ENCODE peak calls at places on chromosomes 6 and 20, in ten cellular contexts. A, B, Z, V, Y, E, G, H, P and K are unnamed samples.

GRCh38 chr20:25014816-25015215 is 22.3 kb upstream of the APMAP start:
- DNase-seq in P (no peak), G (no peak), Z (peak; percentile 11), Y (no peak), H (no peak), A (peak; percentile 58), V (no peak), B (peak; percentile 13), E (no peak), K (no peak)

GRCh38 chr6:42451595-42452170 is at the start of gene TRERF1:
- DNase-seq in E (peak; percentile 74), P (peak; percentile 46), Z (peak; percentile 53), H (peak; percentile 85), G (peak; percentile 94), Y (no peak), V (peak; percentile 66), A (peak; percentile 87), B (peak; percentile 32), K (peak; percentile 99)

GRCh38 chr20:2867081-2867860 is 6.0 kb upstream of the PTPRA start:
- DNase-seq in G (peak; percentile 43), Y (no peak), A (no peak), Z (no peak), H (no peak), P (no peak), V (no peak), B (no peak), E (no peak), K (no peak)

GRCh38 chr6:114783783-114784182 is 441.0 kb upstream of the HS3ST5 start:
- DNase-seq in Y (no peak), G (no peak), A (no peak), E (no peak), B (no peak), P (no peak), V (no peak), Z (no peak), H (no peak), K (no peak)

GRCh38 chr20:32855387-32855786 is 3.3 kb upstream of the EFCAB8 start:
- DNase-seq in V (no peak), H (no peak), Z (no peak), Y (no peak), B (no peak), A (no peak), E (no peak), G (no peak), P (no peak), K (no peak)

GRCh38 chr6:45741437-45742166 is 274.1 kb downstream of the CLIC5 start:
- DNase-seq in A (no peak), Y (no peak), E (no peak), G (peak; percentile 92), H (no peak), V (no peak), Z (peak; percentile 34), B (no peak), P (no peak), K (no peak)

GRCh38 chr6:106897580-106897979 is 76.9 kb downstream of the CD24 start:
- DNase-seq in G (no peak), E (no peak), Z (no peak), B (no peak), V (no peak), Y (no peak), H (no peak), P (no peak), A (no peak), K (no peak)

GRCh38 chr6:99334526-99335127 is 14.8 kb downstream of the FAXC start:
- DNase-seq in Y (peak; percentile 28), G (peak; percentile 69), A (no peak), Z (no peak), B (no peak), V (peak; percentile 68), E (peak; percentile 78), H (peak; percentile 25), P (no peak), K (peak; percentile 82)

GRCh38 chr6:56843476-56844349 is 111.2 kb upstream of the BEND6 start:
- DNase-seq in E (peak; percentile 77), G (peak; percentile 90), B (peak; percentile 52), P (no peak), Y (no peak), V (peak; percentile 67), H (peak; percentile 92), Z (peak; percentile 76), A (peak; percentile 87), K (peak; percentile 66)

GRCh38 chr6:142842423-142843261 is 102.3 kb downstream of the HIVEP2 start:
- DNase-seq in G (no peak), H (no peak), A (no peak), V (peak; percentile 92), Z (no peak), E (peak; percentile 78), Y (peak; percentile 13), B (no peak), P (peak; percentile 51), K (no peak)

GRCh38 chr6:10391799-10392198 is 23.1 kb downstream of the TFAP2A start:
- DNase-seq in B (no peak), E (no peak), A (no peak), H (peak; percentile 55), Y (no peak), G (no peak), V (no peak), Z (no peak), P (no peak), K (no peak)

GRCh38 chr6:10389739-10390494 is 25.0 kb downstream of the TFAP2A start:
- DNase-seq in A (no peak), G (no peak), B (no peak), Z (no peak), V (no peak), Y (no peak), H (peak; percentile 74), P (no peak), E (no peak), K (no peak)

GRCh38 chr6:10391299-10391630 is 23.6 kb downstream of the TFAP2A start:
- DNase-seq in A (no peak), G (no peak), P (no peak), Y (no peak), V (no peak), B (no peak), H (no peak), E (no peak), Z (no peak), K (no peak)

GRCh38 chr6:10393544-10394225 is 21.2 kb downstream of the TFAP2A start:
- DNase-seq in Z (no peak), B (no peak), V (no peak), E (no peak), A (no peak), P (no peak), Y (no peak), G (peak; percentile 75), H (no peak), K (no peak)

GRCh38 chr6:10390495-10391298 is 24.2 kb downstream of the TFAP2A start:
- DNase-seq in P (no peak), A (no peak), Z (no peak), B (no peak), H (peak; percentile 73), V (no peak), G (no peak), E (no peak), Y (no peak), K (no peak)
- H3K4me3 ChIP-seq in P (no peak overlapping the region), A (no peak overlapping the region), Z (no peak overlapping the region), B (no peak overlapping the region), H (no peak overlapping the region), V (no peak overlapping the region), G (no peak overlapping the region), E (no peak overlapping the region), Y (no peak overlapping the region), K (no peak overlapping the region)

GRCh38 chr6:17393335-17394191 is at the start of gene CAP2:
- DNase-seq in P (no peak), H (peak; percentile 91), E (peak; percentile 9), V (peak; percentile 55), A (no peak), G (peak; percentile 9), Z (peak; percentile 51), B (peak; percentile 64), Y (no peak), K (no peak)

GRCh38 chr6:17396256-17396655 is 2.9 kb downstream of the CAP2 start:
- DNase-seq in E (no peak), H (no peak), Y (no peak), B (no peak), V (no peak), P (no peak), A (no peak), Z (no peak), G (no peak), K (no peak)

GRCh38 chr6:17394192-17394611 is 807 bp downstream of the CAP2 start:
- DNase-seq in B (peak; percentile 59), P (no peak), Z (peak; percentile 26), Y (no peak), E (peak; percentile 50), H (no peak), A (no peak), V (peak; percentile 65), G (peak; percentile 28), K (no peak)

GRCh38 chr6:17392978-17393334 is 439 bp upstream of the CAP2 start:
- DNase-seq in Z (no peak), P (no peak), H (no peak), A (no peak), E (no peak), V (no peak), G (no peak), Y (no peak), B (no peak), K (no peak)

DNA sequence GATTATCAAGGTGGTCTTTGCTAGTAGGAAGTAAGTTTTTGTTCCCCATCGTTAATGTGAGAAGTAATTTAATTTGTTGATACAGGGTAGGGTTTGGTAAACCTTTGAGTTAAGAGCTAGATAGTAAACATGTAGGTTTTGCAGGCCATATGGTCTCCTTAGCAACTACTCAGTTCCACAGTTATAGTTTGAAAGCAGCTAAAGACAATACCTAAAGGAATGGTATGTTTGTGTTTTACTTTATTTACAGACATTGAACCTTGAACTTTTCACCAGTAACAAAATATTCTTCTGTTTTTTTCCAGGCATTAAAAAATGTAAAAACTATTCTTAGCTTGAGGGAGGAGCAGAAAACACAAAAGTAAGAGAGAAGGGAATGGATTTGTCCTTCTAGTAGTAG is 1.7 kb downstream of the CAP2 start:
- DNase-seq in E (no peak), A (no peak), G (no peak), Y (no peak), V (no peak), H (no peak), P (no peak), B (no peak), Z (no peak), K (no peak)
- H3K4me3 ChIP-seq in E (no peak overlapping the region), A (no peak overlapping the region), G (no peak overlapping the region), Y (no peak overlapping the region), V (no peak overlapping the region), H (no peak overlapping the region), P (no peak overlapping the region), B (no peak overlapping the region), Z (no peak overlapping the region), K (no peak overlapping the region)

DNA sequence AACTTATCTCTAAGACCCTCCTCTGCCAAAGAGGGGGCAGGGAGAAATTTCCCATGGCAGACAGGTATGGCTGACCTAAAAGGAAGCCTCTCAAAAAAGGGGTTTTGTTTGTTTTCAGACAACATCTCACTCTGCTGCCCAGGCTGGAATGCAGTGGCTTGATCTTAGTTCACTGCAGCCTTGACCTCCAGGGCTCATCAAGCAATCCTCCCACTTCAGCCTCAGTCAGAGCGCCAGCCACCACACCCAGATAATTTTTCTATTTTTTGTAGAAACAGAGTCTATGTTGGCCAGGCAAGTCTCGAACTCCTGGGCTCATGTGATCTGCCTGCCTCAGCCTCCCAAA is 3.8 kb downstream of the EZR start:
- DNase-seq in A (no peak), B (no peak), Z (no peak), H (no peak), E (no peak), Y (no peak), G (no peak), V (no peak), P (no peak), K (no peak)
- H3K4me3 ChIP-seq in A (no peak overlapping the region), B (no peak overlapping the region), Z (no peak overlapping the region), H (peak overlapping the region; percentile 6), E (no peak overlapping the region), Y (no peak overlapping the region), G (no peak overlapping the region), V (no peak overlapping the region), P (peak overlapping the region; percentile 100), K (peak overlapping the region; percentile 82)

GRCh38 chr6:168101201-168102092 is 22.4 kb upstream of the FRMD1 start:
- DNase-seq in A (peak; percentile 74), Z (no peak), Y (no peak), B (no peak), H (peak; percentile 79), E (no peak), G (no peak), P (no peak), V (no peak), K (no peak)
- H3K4me3 ChIP-seq in A (no peak overlapping the region), Z (no peak overlapping the region), Y (no peak overlapping the region), B (no peak overlapping the region), H (no peak overlapping the region), E (no peak overlapping the region), G (no peak overlapping the region), P (no peak overlapping the region), V (no peak overlapping the region), K (no peak overlapping the region)